ENCODE peak calls at places on chromosome 22, in five cellular contexts. D is left ventricle myocardium inferior, B is mesenchymal stem cell, F is upper lobe of right lung, S is AG04450. V is an unnamed sample.

GRCh38 chr22:29782061-29782845 is 15.1 kb downstream of the UQCR10 start:
- DNase-seq in S (no peak), F (peak; percentile 66), B (no peak), D (peak; percentile 72), V (no peak)

GRCh38 chr22:46758867-46759290 is 3.6 kb upstream of the TBC1D22A start:
- DNase-seq in F (peak; percentile 72), S (peak; percentile 32), D (no peak), B (peak; percentile 74), V (no peak)

GRCh38 chr22:29663230-29663826 is 56.5 kb upstream of the CABP7 start:
- DNase-seq in D (no peak), S (peak; percentile 1), F (no peak), B (peak; percentile 17), V (no peak)

GRCh38 chr22:33204408-33204807 is 146.2 kb upstream of the SYN3 start:
- DNase-seq in D (no peak), F (no peak), S (no peak), B (no peak), V (no peak)

GRCh38 chr22:28594076-28594783 is 85.4 kb downstream of the TTC28 start:
- DNase-seq in D (no peak), S (no peak), B (peak; percentile 22), F (no peak), V (no peak)

GRCh38 chr22:46777609-46777970 is 15.1 kb downstream of the TBC1D22A start:
- DNase-seq in S (no peak), B (no peak), D (peak; percentile 55), F (no peak), V (no peak)

GRCh38 chr22:50252081-50253045 is 1.3 kb upstream of the HDAC10 start:
- DNase-seq in D (peak; percentile 79), S (no peak), B (peak; percentile 75), F (peak; percentile 90), V (no peak)

GRCh38 chr22:49198705-49199084 is 629.0 kb downstream of the BRD1 start:
- DNase-seq in S (no peak), B (no peak), F (peak; percentile 34), D (no peak), V (peak; percentile 7)

GRCh38 chr22:29479417-29480261 is at the start of gene NEFH:
- DNase-seq in D (no peak), B (no peak), F (no peak), S (no peak), V (no peak)

GRCh38 chr22:41474878-41475451 is 6.0 kb downstream of the ACO2 start:
- DNase-seq in F (no peak), D (no peak), B (no peak), S (no peak), V (no peak)
- H3K27ac ChIP-seq in F (no peak overlapping the region), D (peak overlapping the region; percentile 98), B (no peak overlapping the region), S (no peak overlapping the region), V (no peak overlapping the region)

DNA sequence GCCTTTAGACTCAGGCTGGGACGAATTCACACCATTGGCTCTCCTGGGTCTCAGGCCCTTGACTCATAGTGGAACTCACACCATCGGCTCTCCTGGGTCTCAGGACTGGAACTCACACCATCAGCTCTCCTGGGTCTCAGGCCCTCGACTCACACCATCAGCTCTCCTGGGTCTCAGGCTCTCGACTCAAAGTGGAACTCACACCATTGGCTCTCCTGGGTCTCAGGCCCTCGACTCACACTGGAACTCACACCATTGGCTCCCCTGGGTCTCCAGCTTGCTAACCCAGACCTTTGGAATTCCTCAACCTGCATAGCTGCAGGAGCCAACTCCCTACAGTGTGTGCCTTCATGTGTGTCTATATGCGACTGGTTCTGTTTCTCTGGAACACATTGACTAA is 56.7 kb downstream of the SHISAL1 start:
- DNase-seq in B (no peak), F (no peak), S (no peak), D (no peak), V (no peak)
- H3K4me3 ChIP-seq in B (no peak overlapping the region), F (no peak overlapping the region), S (no peak overlapping the region), D (no peak overlapping the region), V (no peak overlapping the region)

DNA sequence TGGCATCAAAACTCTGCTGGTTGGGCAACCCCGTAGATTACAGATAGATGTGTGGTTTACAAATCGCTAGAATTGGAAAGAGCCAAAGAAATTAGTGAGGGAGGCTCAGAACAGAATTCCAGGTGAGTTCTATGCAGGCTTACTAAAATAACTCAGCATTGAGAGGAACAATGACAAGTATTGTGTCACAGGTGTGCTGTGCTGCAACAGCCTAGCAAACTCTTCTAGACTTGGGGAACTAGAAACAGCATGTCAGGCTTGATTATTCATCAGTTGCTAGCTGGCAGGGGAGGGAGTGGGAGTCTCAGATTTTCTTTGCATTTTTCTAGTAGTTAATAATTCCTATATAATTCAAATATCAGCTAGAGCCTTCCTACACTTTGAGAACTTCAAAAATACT is 26.3 kb upstream of the RASD2 start:
- DNase-seq in D (no peak), F (no peak), B (no peak), S (no peak), V (no peak)
- H3K27me3 ChIP-seq in D (peaks cover 37% of the 10 kb centered on the region), F (peaks cover 7% of the 10 kb centered on the region), B (peaks cover 63% of the 10 kb centered on the region), S (peaks cover 7% of the 10 kb centered on the region), V (no peaks in the 10 kb centered on the region)

DNA sequence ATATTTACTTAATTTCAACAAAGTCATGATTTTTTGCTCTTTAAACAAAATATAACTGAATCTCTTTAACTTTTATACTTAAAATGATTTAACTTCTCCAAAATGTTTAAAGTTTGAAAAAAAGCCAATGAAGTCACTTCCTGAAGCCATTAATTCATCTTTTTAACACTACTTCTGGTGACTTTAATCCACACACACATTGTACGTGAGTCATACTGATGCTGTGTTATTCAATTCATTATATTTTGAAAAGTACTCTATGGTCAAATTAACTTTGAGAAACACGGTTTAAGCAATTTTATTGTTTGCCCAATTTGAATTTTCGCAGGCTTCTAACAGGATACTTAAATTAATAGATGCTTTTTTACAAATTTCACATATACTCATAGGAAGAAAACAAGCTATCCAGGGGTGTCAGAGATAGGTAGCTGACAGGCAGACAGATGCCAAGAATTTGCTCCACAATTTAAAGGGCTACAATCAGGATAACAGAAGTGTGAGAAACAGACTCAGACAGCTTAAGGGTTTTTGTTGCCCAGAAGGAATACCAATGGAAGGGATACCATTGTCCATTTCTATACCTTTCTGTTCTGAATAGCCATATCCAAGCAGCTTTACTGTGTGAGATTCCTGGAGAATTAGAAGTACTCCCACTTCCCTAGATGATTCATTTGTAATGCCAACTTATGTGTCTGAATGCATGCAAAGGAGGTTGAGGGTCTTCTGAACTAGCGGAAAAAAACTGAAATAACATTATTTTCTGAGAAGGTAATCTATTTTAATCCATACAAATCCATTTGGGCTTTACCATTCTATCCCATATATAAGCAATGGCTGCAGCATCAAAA is 118.4 kb downstream of the RBFOX2 start:
- DNase-seq in D (no peak), F (no peak), S (no peak), B (no peak), V (no peak)
- H3K27ac ChIP-seq in D (peak overlapping the region; percentile 87), F (no peak overlapping the region), S (no peak overlapping the region), B (no peak overlapping the region), V (no peak overlapping the region)

GRCh38 chr22:23695748-23696325 is 5.0 kb downstream of the RGL4 start:
- DNase-seq in S (no peak), D (no peak), F (peak; percentile 57), B (no peak), V (no peak)
- H3K4me3 ChIP-seq in S (no peak overlapping the region), D (no peak overlapping the region), F (no peak overlapping the region), B (no peak overlapping the region), V (no peak overlapping the region)

GRCh38 chr22:24416611-24417010 is 10.8 kb upstream of the ADORA2A start:
- DNase-seq in B (no peak), F (no peak), S (no peak), D (no peak), V (no peak)

GRCh38 chr22:24414523-24414922 is 12.9 kb upstream of the ADORA2A start:
- DNase-seq in S (no peak), B (no peak), D (no peak), F (no peak), V (no peak)

GRCh38 chr22:24413726-24414385 is 13.5 kb upstream of the ADORA2A start:
- DNase-seq in D (no peak), S (no peak), F (no peak), B (peak; percentile 37), V (no peak)

GRCh38 chr22:24416095-24416494 is 11.3 kb upstream of the ADORA2A start:
- DNase-seq in D (no peak), F (no peak), B (no peak), S (no peak), V (no peak)

DNA sequence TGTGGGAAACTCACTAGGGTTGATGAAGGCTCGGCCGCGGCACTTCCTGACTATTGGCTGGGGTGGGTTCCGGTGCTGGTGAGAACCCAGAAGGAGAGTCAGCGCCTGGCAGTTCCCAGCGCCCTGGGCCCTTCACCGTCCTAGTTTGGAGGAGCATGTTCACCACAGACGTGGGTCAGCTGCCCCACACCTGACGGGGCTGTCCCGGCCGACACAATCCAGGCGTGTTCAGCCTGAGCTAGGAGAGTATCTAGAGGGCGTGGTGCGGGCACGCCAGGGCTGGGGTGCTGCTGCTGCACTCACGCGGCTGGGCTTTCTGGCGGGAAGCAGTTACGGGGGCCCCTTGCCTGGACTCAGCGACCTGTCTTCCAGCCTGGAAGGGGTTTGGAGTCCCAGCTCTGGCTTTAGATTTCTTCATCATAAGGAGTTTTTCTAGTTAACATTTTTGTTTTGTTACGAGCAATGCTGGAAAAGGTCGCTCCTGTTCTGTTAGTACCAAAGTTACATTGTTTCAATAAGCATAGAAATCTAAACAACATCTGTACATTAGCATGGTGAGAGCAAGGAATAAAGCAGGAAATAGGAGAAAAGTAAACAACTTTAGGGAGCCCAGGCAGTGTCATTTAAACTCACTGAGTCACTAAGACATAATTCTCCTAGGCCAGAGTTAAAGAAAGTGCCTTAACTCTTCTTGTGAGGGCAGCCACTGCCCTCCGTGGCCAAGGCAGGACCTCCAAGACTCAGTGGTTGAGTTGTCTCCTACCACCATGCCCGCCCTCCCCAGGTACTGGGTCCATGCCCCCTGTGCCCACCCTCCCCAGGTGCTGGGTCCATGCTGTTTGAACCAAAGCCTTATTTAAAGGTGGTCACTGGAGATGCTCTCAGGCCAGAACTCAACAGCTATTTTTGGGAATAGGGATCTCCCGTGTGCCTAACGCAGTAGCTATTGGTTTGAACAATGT is 12.1 kb upstream of the ADORA2A start:
- DNase-seq in F (no peak), S (no peak), B (no peak), D (no peak), V (no peak)
- H3K27me3 ChIP-seq in F (no peaks in the 10 kb centered on the region), S (no peaks in the 10 kb centered on the region), B (no peaks in the 10 kb centered on the region), D (no peaks in the 10 kb centered on the region), V (no peaks in the 10 kb centered on the region)